ENCODE peak calls at places on chromosomes 1 and 21, in nine cellular contexts. I is activated naive CD8-positive, alpha-beta T cell treated with anti-CD3 and anti-CD28 coated beads, Interleukin-2, amount 50 U/mL, for 24 hours; J is AG04450; B is GM13976; Y is EL; L is dorsolateral prefrontal cortex; P is fibroblast of lung; E is NCI-H524; U is effector memory CD4-positive, alpha-beta T cell. D is an unnamed sample.

GRCh38 chr1:162690672-162691434 is 58.6 kb downstream of the DDR2 start:
- DNase-seq in I (no peak), J (peak; percentile 47), B (no peak), Y (peak; percentile 99), L (no peak), P (peak; percentile 94), E (no peak), U (no peak), D (no peak)

GRCh38 chr1:14600405-14601150 is 2.1 kb downstream of the KAZN start:
- DNase-seq in I (no peak), J (no peak), B (no peak), Y (no peak), L (no peak), P (no peak), E (no peak), U (no peak), D (no peak)

GRCh38 chr1:66445492-66446181 is 88.3 kb upstream of the SGIP1 start:
- DNase-seq in I (peak; percentile 47), J (no peak), B (peak; percentile 51), Y (no peak), L (no peak), P (no peak), E (no peak), U (peak; percentile 5), D (no peak)

GRCh38 chr21:42031816-42032215 is 21.7 kb upstream of the ZBTB21 start:
- DNase-seq in I (no peak), J (no peak), B (no peak), Y (no peak), L (no peak), P (no peak), E (no peak), U (no peak), D (no peak)

GRCh38 chr1:31013187-31013864 is 52.2 kb downstream of the PUM1 start:
- DNase-seq in I (no peak), J (no peak), B (peak; percentile 49), Y (peak; percentile 25), L (no peak), P (no peak), E (no peak), U (no peak), D (no peak)

GRCh38 chr1:150282558-150282958 is 204 bp downstream of the CIART start:
- DNase-seq in I (no peak), J (no peak), B (no peak), Y (no peak), L (no peak), P (no peak), E (no peak), U (no peak), D (no peak)

GRCh38 chr1:53086504-53087070 is 24.6 kb downstream of the PODN start:
- DNase-seq in I (no peak), J (no peak), B (no peak), Y (no peak), L (no peak), P (no peak), E (peak; percentile 81), U (no peak), D (peak; percentile 29)

GRCh38 chr1:49225464-49225863 is 448.8 kb upstream of the BEND5 start:
- DNase-seq in I (no peak), J (no peak), B (no peak), Y (no peak), L (no peak), P (no peak), E (no peak), U (no peak), D (no peak)

GRCh38 chr1:35539073-35539823 is 18.0 kb downstream of the KIAA0319L start:
- DNase-seq in I (peak; percentile 32), J (no peak), B (peak; percentile 18), Y (peak; percentile 52), L (no peak), P (peak; percentile 53), E (peak; percentile 12), U (no peak), D (no peak)

GRCh38 chr1:40094481-40095110 is 2.5 kb downstream of the PPT1 start:
- DNase-seq in I (no peak), J (no peak), B (no peak), Y (no peak), L (no peak), P (no peak), E (no peak), U (no peak), D (no peak)

GRCh38 chr1:55322842-55323241 is 107.7 kb upstream of the USP24 start:
- DNase-seq in I (no peak), J (no peak), B (no peak), Y (no peak), L (no peak), P (no peak), E (no peak), U (no peak), D (no peak)

GRCh38 chr1:212142883-212143530 is 107.5 kb downstream of the DTL start:
- DNase-seq in I (no peak), J (no peak), B (no peak), Y (no peak), L (no peak), P (no peak), E (no peak), U (no peak), D (no peak)

GRCh38 chr1:34929497-34929852 is at the start of gene DLGAP3:
- DNase-seq in I (no peak), J (no peak), B (peak; percentile 55), Y (no peak), L (no peak), P (no peak), E (peak; percentile 35), U (no peak), D (no peak)

GRCh38 chr1:219771039-219771438 is 157.3 kb downstream of the SLC30A10 start:
- DNase-seq in I (no peak), J (peak; percentile 91), B (no peak), Y (peak; percentile 94), L (no peak), P (peak; percentile 99), E (no peak), U (no peak), D (no peak)

GRCh38 chr1:219416598-219417238 is 196.2 kb downstream of the ZC3H11B start:
- DNase-seq in I (peak; percentile 65), J (no peak), B (no peak), Y (peak; percentile 63), L (no peak), P (peak; percentile 43), E (peak; percentile 12), U (peak; percentile 11), D (peak; percentile 28)

GRCh38 chr1:118148034-118148433 is 37.0 kb downstream of the SPAG17 start:
- DNase-seq in I (no peak), J (no peak), B (no peak), Y (peak; percentile 43), L (no peak), P (peak; percentile 50), E (no peak), U (no peak), D (no peak)

GRCh38 chr1:47592296-47592975 is 154.6 kb downstream of the FOXD2 start:
- DNase-seq in I (no peak), J (no peak), B (no peak), Y (no peak), L (no peak), P (no peak), E (no peak), U (no peak), D (no peak)

GRCh38 chr1:200794506-200795065 is 55.9 kb downstream of the CAMSAP2 start:
- DNase-seq in I (no peak), J (no peak), B (no peak), Y (peak; percentile 52), L (no peak), P (no peak), E (no peak), U (no peak), D (no peak)

GRCh38 chr1:7592120-7592798 is 178.8 kb upstream of the VAMP3 start:
- DNase-seq in I (no peak), J (no peak), B (no peak), Y (no peak), L (peak; percentile 7), P (no peak), E (no peak), U (no peak), D (no peak)

GRCh38 chr1:30600258-30600657 is 123.1 kb downstream of the MATN1 start:
- DNase-seq in I (no peak), J (no peak), B (no peak), Y (no peak), L (no peak), P (no peak), E (no peak), U (no peak), D (no peak)

GRCh38 chr1:14923400-14924011 is 230.0 kb upstream of the TMEM51 start:
- DNase-seq in I (no peak), J (no peak), B (no peak), Y (no peak), L (no peak), P (no peak), E (no peak), U (no peak), D (no peak)

GRCh38 chr21:46093668-46094400 is 4.1 kb upstream of the COL6A2 start:
- DNase-seq in I (no peak), J (no peak), B (no peak), Y (no peak), L (peak; percentile 19), P (no peak), E (no peak), U (no peak), D (no peak)

GRCh38 chr1:29396438-29397255 is 160.3 kb downstream of the PTPRU start:
- DNase-seq in I (no peak), J (no peak), B (no peak), Y (no peak), L (no peak), P (peak; percentile 16), E (no peak), U (no peak), D (peak; percentile 19)

GRCh38 chr1:163538682-163539081 is 216.9 kb downstream of the NUF2 start:
- DNase-seq in I (no peak), J (no peak), B (no peak), Y (no peak), L (no peak), P (no peak), E (no peak), U (no peak), D (no peak)

GRCh38 chr1:153670257-153670858 is 435 bp downstream of the ILF2 start:
- DNase-seq in I (peak; percentile 34), J (no peak), B (no peak), Y (no peak), L (no peak), P (no peak), E (no peak), U (peak; percentile 3), D (no peak)

D was measured in NCI-H1694 treated with DMSO at 0.1 percent for 48 hours.